ENCODE peak calls at places on chromosome 20, in nine cellular contexts. One of them, this sample, is unnamed.
A peak's percentile ranks its signal among the peaks of the same experiment; 100 is the strongest.

GRCh38 chr20:63695419-63696310 is 787 bp upstream of the TNFRSF6B start:
- DNase-seq in NCI-H2107: no peak
- DNase-seq in iris pigment epithelial cell: no peak
- DNase-seq in CD14-positive monocyte: peak; percentile 37
- DNase-seq in pancreas: peak; percentile 12
- DNase-seq in stimulated activated CD8-positive, alpha-beta memory T cell treated with anti-CD3 and anti-CD28 coated beads, Interleukin-2, amount 100 ng/mL, for 1 hour: no peak
- DNase-seq in non-pigmented ciliary epithelial cell: no peak
- DNase-seq in vagina: no peak
- DNase-seq in stimulated activated CD4-positive, alpha-beta T cell treated with anti-CD3 and anti-CD28 coated beads, Interleukin-1b, Interleukin-23, amount 100 ng/mL, for 24 hours: no peak
- DNase-seq in this sample: no peak

GRCh38 chr20:62917720-62918119 is 8.6 kb downstream of the DIDO1 start:
- DNase-seq in NCI-H2107: no peak
- DNase-seq in iris pigment epithelial cell: no peak
- DNase-seq in CD14-positive monocyte: no peak
- DNase-seq in pancreas: no peak
- DNase-seq in stimulated activated CD8-positive, alpha-beta memory T cell treated with anti-CD3 and anti-CD28 coated beads, Interleukin-2, amount 100 ng/mL, for 1 hour: no peak
- DNase-seq in non-pigmented ciliary epithelial cell: no peak
- DNase-seq in vagina: no peak
- DNase-seq in stimulated activated CD4-positive, alpha-beta T cell treated with anti-CD3 and anti-CD28 coated beads, Interleukin-1b, Interleukin-23, amount 100 ng/mL, for 24 hours: no peak
- DNase-seq in this sample: no peak

GRCh38 chr20:62711703-62712101 is 3.1 kb downstream of the NTSR1 start:
- DNase-seq in NCI-H2107: no peak
- DNase-seq in iris pigment epithelial cell: no peak
- DNase-seq in CD14-positive monocyte: no peak
- DNase-seq in pancreas: no peak
- DNase-seq in stimulated activated CD8-positive, alpha-beta memory T cell treated with anti-CD3 and anti-CD28 coated beads, Interleukin-2, amount 100 ng/mL, for 1 hour: no peak
- DNase-seq in non-pigmented ciliary epithelial cell: no peak
- DNase-seq in vagina: no peak
- DNase-seq in stimulated activated CD4-positive, alpha-beta T cell treated with anti-CD3 and anti-CD28 coated beads, Interleukin-1b, Interleukin-23, amount 100 ng/mL, for 24 hours: no peak
- DNase-seq in this sample: no peak

GRCh38 chr20:41276317-41276751 is 41.2 kb downstream of the ZHX3 start:
- DNase-seq in NCI-H2107: no peak
- DNase-seq in iris pigment epithelial cell: peak; percentile 46
- DNase-seq in CD14-positive monocyte: no peak
- DNase-seq in pancreas: no peak
- DNase-seq in stimulated activated CD8-positive, alpha-beta memory T cell treated with anti-CD3 and anti-CD28 coated beads, Interleukin-2, amount 100 ng/mL, for 1 hour: no peak
- DNase-seq in non-pigmented ciliary epithelial cell: no peak
- DNase-seq in vagina: no peak
- DNase-seq in stimulated activated CD4-positive, alpha-beta T cell treated with anti-CD3 and anti-CD28 coated beads, Interleukin-1b, Interleukin-23, amount 100 ng/mL, for 24 hours: no peak
- DNase-seq in this sample: no peak

GRCh38 chr20:16419138-16419715 is 154.0 kb downstream of the KIF16B start:
- DNase-seq in NCI-H2107: no peak
- DNase-seq in iris pigment epithelial cell: no peak
- DNase-seq in CD14-positive monocyte: no peak
- DNase-seq in pancreas: no peak
- DNase-seq in stimulated activated CD8-positive, alpha-beta memory T cell treated with anti-CD3 and anti-CD28 coated beads, Interleukin-2, amount 100 ng/mL, for 1 hour: no peak
- DNase-seq in non-pigmented ciliary epithelial cell: no peak
- DNase-seq in vagina: no peak
- DNase-seq in stimulated activated CD4-positive, alpha-beta T cell treated with anti-CD3 and anti-CD28 coated beads, Interleukin-1b, Interleukin-23, amount 100 ng/mL, for 24 hours: no peak
- DNase-seq in this sample: no peak

GRCh38 chr20:48404598-48404997 is 423.2 kb downstream of the PREX1 start:
- DNase-seq in NCI-H2107: no peak
- DNase-seq in iris pigment epithelial cell: no peak
- DNase-seq in CD14-positive monocyte: no peak
- DNase-seq in pancreas: no peak
- DNase-seq in stimulated activated CD8-positive, alpha-beta memory T cell treated with anti-CD3 and anti-CD28 coated beads, Interleukin-2, amount 100 ng/mL, for 1 hour: no peak
- DNase-seq in non-pigmented ciliary epithelial cell: no peak
- DNase-seq in vagina: no peak
- DNase-seq in stimulated activated CD4-positive, alpha-beta T cell treated with anti-CD3 and anti-CD28 coated beads, Interleukin-1b, Interleukin-23, amount 100 ng/mL, for 24 hours: no peak
- DNase-seq in this sample: no peak

GRCh38 chr20:12177657-12178293 is 260.1 kb downstream of the BTBD3 start:
- DNase-seq in NCI-H2107: no peak
- DNase-seq in iris pigment epithelial cell: no peak
- DNase-seq in CD14-positive monocyte: no peak
- DNase-seq in pancreas: peak; percentile 20
- DNase-seq in stimulated activated CD8-positive, alpha-beta memory T cell treated with anti-CD3 and anti-CD28 coated beads, Interleukin-2, amount 100 ng/mL, for 1 hour: no peak
- DNase-seq in non-pigmented ciliary epithelial cell: no peak
- DNase-seq in vagina: no peak
- DNase-seq in stimulated activated CD4-positive, alpha-beta T cell treated with anti-CD3 and anti-CD28 coated beads, Interleukin-1b, Interleukin-23, amount 100 ng/mL, for 24 hours: no peak
- DNase-seq in this sample: no peak

GRCh38 chr20:10217517-10218410 is 866 bp upstream of the SNAP25 start:
- DNase-seq in NCI-H2107: peak; percentile 37
- DNase-seq in iris pigment epithelial cell: peak; percentile 88
- DNase-seq in CD14-positive monocyte: no peak
- DNase-seq in pancreas: no peak
- DNase-seq in stimulated activated CD8-positive, alpha-beta memory T cell treated with anti-CD3 and anti-CD28 coated beads, Interleukin-2, amount 100 ng/mL, for 1 hour: no peak
- DNase-seq in non-pigmented ciliary epithelial cell: peak; percentile 83
- DNase-seq in vagina: no peak
- DNase-seq in stimulated activated CD4-positive, alpha-beta T cell treated with anti-CD3 and anti-CD28 coated beads, Interleukin-1b, Interleukin-23, amount 100 ng/mL, for 24 hours: no peak
- DNase-seq in this sample: no peak

GRCh38 chr20:59515013-59515905 is 89.1 kb upstream of the PHACTR3 start:
- DNase-seq in NCI-H2107: peak; percentile 26
- DNase-seq in iris pigment epithelial cell: peak; percentile 55
- DNase-seq in CD14-positive monocyte: no peak
- DNase-seq in pancreas: peak; percentile 55
- DNase-seq in stimulated activated CD8-positive, alpha-beta memory T cell treated with anti-CD3 and anti-CD28 coated beads, Interleukin-2, amount 100 ng/mL, for 1 hour: no peak
- DNase-seq in non-pigmented ciliary epithelial cell: peak; percentile 8
- DNase-seq in vagina: no peak
- DNase-seq in stimulated activated CD4-positive, alpha-beta T cell treated with anti-CD3 and anti-CD28 coated beads, Interleukin-1b, Interleukin-23, amount 100 ng/mL, for 24 hours: no peak
- DNase-seq in this sample: no peak

GRCh38 chr20:2692036-2692885 is at the start of gene EBF4:
- DNase-seq in NCI-H2107: no peak
- DNase-seq in iris pigment epithelial cell: no peak
- DNase-seq in CD14-positive monocyte: no peak
- DNase-seq in pancreas: peak; percentile 50
- DNase-seq in stimulated activated CD8-positive, alpha-beta memory T cell treated with anti-CD3 and anti-CD28 coated beads, Interleukin-2, amount 100 ng/mL, for 1 hour: no peak
- DNase-seq in non-pigmented ciliary epithelial cell: no peak
- DNase-seq in vagina: no peak
- DNase-seq in stimulated activated CD4-positive, alpha-beta T cell treated with anti-CD3 and anti-CD28 coated beads, Interleukin-1b, Interleukin-23, amount 100 ng/mL, for 24 hours: no peak
- DNase-seq in this sample: no peak

GRCh38 chr20:60565093-60565492 is 606.9 kb downstream of the CDH26 start:
- DNase-seq in NCI-H2107: no peak
- DNase-seq in iris pigment epithelial cell: no peak
- DNase-seq in CD14-positive monocyte: no peak
- DNase-seq in pancreas: no peak
- DNase-seq in stimulated activated CD8-positive, alpha-beta memory T cell treated with anti-CD3 and anti-CD28 coated beads, Interleukin-2, amount 100 ng/mL, for 1 hour: no peak
- DNase-seq in non-pigmented ciliary epithelial cell: no peak
- DNase-seq in vagina: no peak
- DNase-seq in stimulated activated CD4-positive, alpha-beta T cell treated with anti-CD3 and anti-CD28 coated beads, Interleukin-1b, Interleukin-23, amount 100 ng/mL, for 24 hours: no peak
- DNase-seq in this sample: no peak

GRCh38 chr20:47093567-47093966 is 198.9 kb downstream of the EYA2 start:
- DNase-seq in NCI-H2107: no peak
- DNase-seq in iris pigment epithelial cell: no peak
- DNase-seq in CD14-positive monocyte: no peak
- DNase-seq in pancreas: no peak
- DNase-seq in stimulated activated CD8-positive, alpha-beta memory T cell treated with anti-CD3 and anti-CD28 coated beads, Interleukin-2, amount 100 ng/mL, for 1 hour: no peak
- DNase-seq in non-pigmented ciliary epithelial cell: no peak
- DNase-seq in vagina: no peak
- DNase-seq in stimulated activated CD4-positive, alpha-beta T cell treated with anti-CD3 and anti-CD28 coated beads, Interleukin-1b, Interleukin-23, amount 100 ng/mL, for 24 hours: no peak
- DNase-seq in this sample: no peak

GRCh38 chr20:43744121-43744520 is 17.3 kb upstream of the GTSF1L start:
- DNase-seq in NCI-H2107: no peak
- DNase-seq in iris pigment epithelial cell: no peak
- DNase-seq in CD14-positive monocyte: peak; percentile 52
- DNase-seq in pancreas: no peak
- DNase-seq in stimulated activated CD8-positive, alpha-beta memory T cell treated with anti-CD3 and anti-CD28 coated beads, Interleukin-2, amount 100 ng/mL, for 1 hour: no peak
- DNase-seq in non-pigmented ciliary epithelial cell: no peak
- DNase-seq in vagina: no peak
- DNase-seq in stimulated activated CD4-positive, alpha-beta T cell treated with anti-CD3 and anti-CD28 coated beads, Interleukin-1b, Interleukin-23, amount 100 ng/mL, for 24 hours: no peak
- DNase-seq in this sample: no peak

GRCh38 chr20:4366076-4366475 is 350.7 kb upstream of the RNF24 start:
- DNase-seq in NCI-H2107: no peak
- DNase-seq in iris pigment epithelial cell: peak; percentile 22
- DNase-seq in CD14-positive monocyte: no peak
- DNase-seq in pancreas: no peak
- DNase-seq in stimulated activated CD8-positive, alpha-beta memory T cell treated with anti-CD3 and anti-CD28 coated beads, Interleukin-2, amount 100 ng/mL, for 1 hour: no peak
- DNase-seq in non-pigmented ciliary epithelial cell: no peak
- DNase-seq in vagina: no peak
- DNase-seq in stimulated activated CD4-positive, alpha-beta T cell treated with anti-CD3 and anti-CD28 coated beads, Interleukin-1b, Interleukin-23, amount 100 ng/mL, for 24 hours: no peak
- DNase-seq in this sample: no peak